ENCODE peak calls at places on chromosomes 3 and 15, in nine cellular contexts. One of them, this sample, is unnamed.

GRCh38 chr3:165196577-165197561 is 685 bp upstream of the SLITRK3 start:
- DNase-seq in cardiac muscle cell: no peak
- DNase-seq in GM20000: no peak
- DNase-seq in astrocyte of the spinal cord: no peak
- DNase-seq in fibroblast of the conjunctiva: no peak
- DNase-seq in AG08396: no peak
- DNase-seq in HTR-8/SVneo: no peak
- DNase-seq in NCI-H1092: peak
- DNase-seq in testis: no peak
- DNase-seq in this sample: peak

GRCh38 chr3:72031581-72031980 is 246.6 kb upstream of the PROK2 start:
- DNase-seq in astrocyte of the spinal cord: no peak
- DNase-seq in cardiac muscle cell: peak
- DNase-seq in fibroblast of the conjunctiva: no peak
- DNase-seq in GM20000: no peak
- DNase-seq in AG08396: peak
- DNase-seq in HTR-8/SVneo: peak
- DNase-seq in NCI-H1092: no peak
- DNase-seq in testis: no peak
- DNase-seq in this sample: no peak

GRCh38 chr3:59608356-59608755 is 558.5 kb upstream of the CFAP20DC start:
- DNase-seq in GM20000: no peak
- DNase-seq in cardiac muscle cell: no peak
- DNase-seq in NCI-H1092: peak
- DNase-seq in astrocyte of the spinal cord: no peak
- DNase-seq in fibroblast of the conjunctiva: no peak
- DNase-seq in HTR-8/SVneo: no peak
- DNase-seq in testis: no peak
- DNase-seq in AG08396: no peak
- DNase-seq in this sample: no peak

GRCh38 chr15:68389936-68390790 is 41.8 kb downstream of the ITGA11 start:
- DNase-seq in NCI-H1092: no peak
- DNase-seq in AG08396: no peak
- DNase-seq in testis: no peak
- DNase-seq in astrocyte of the spinal cord: peak
- DNase-seq in HTR-8/SVneo: peak
- DNase-seq in cardiac muscle cell: peak
- DNase-seq in GM20000: peak
- DNase-seq in fibroblast of the conjunctiva: no peak
- DNase-seq in this sample: no peak

GRCh38 chr3:195892355-195893120 is 15.8 kb downstream of the TNK2 start:
- DNase-seq in astrocyte of the spinal cord: peak
- DNase-seq in testis: peak
- DNase-seq in GM20000: no peak
- DNase-seq in NCI-H1092: peak
- DNase-seq in cardiac muscle cell: peak
- DNase-seq in AG08396: peak
- DNase-seq in HTR-8/SVneo: no peak
- DNase-seq in fibroblast of the conjunctiva: no peak
- DNase-seq in this sample: no peak

GRCh38 chr3:15892828-15893227 is 95.0 kb upstream of the ANKRD28 start:
- DNase-seq in cardiac muscle cell: no peak
- DNase-seq in GM20000: no peak
- DNase-seq in fibroblast of the conjunctiva: no peak
- DNase-seq in AG08396: peak
- DNase-seq in NCI-H1092: no peak
- DNase-seq in testis: no peak
- DNase-seq in HTR-8/SVneo: no peak
- DNase-seq in astrocyte of the spinal cord: peak
- DNase-seq in this sample: peak

GRCh38 chr3:126678691-126679317 is 23.9 kb upstream of the TXNRD3 start:
- DNase-seq in HTR-8/SVneo: no peak
- DNase-seq in AG08396: no peak
- DNase-seq in astrocyte of the spinal cord: no peak
- DNase-seq in NCI-H1092: no peak
- DNase-seq in GM20000: no peak
- DNase-seq in testis: no peak
- DNase-seq in cardiac muscle cell: no peak
- DNase-seq in fibroblast of the conjunctiva: no peak
- DNase-seq in this sample: no peak

GRCh38 chr3:39849992-39850706 is 40.7 kb downstream of the MYRIP start:
- DNase-seq in AG08396: no peak
- DNase-seq in cardiac muscle cell: no peak
- DNase-seq in astrocyte of the spinal cord: no peak
- DNase-seq in GM20000: no peak
- DNase-seq in testis: no peak
- DNase-seq in NCI-H1092: peak
- DNase-seq in HTR-8/SVneo: no peak
- DNase-seq in fibroblast of the conjunctiva: no peak
- DNase-seq in this sample: no peak

GRCh38 chr3:37753428-37753827 is 108.3 kb upstream of the CTDSPL start:
- DNase-seq in NCI-H1092: peak
- DNase-seq in GM20000: no peak
- DNase-seq in HTR-8/SVneo: no peak
- DNase-seq in cardiac muscle cell: no peak
- DNase-seq in testis: no peak
- DNase-seq in AG08396: no peak
- DNase-seq in astrocyte of the spinal cord: no peak
- DNase-seq in fibroblast of the conjunctiva: no peak
- DNase-seq in this sample: no peak

GRCh38 chr3:186189492-186189891 is 80.6 kb upstream of the ETV5 start:
- DNase-seq in astrocyte of the spinal cord: no peak
- DNase-seq in testis: no peak
- DNase-seq in HTR-8/SVneo: no peak
- DNase-seq in AG08396: no peak
- DNase-seq in GM20000: no peak
- DNase-seq in NCI-H1092: no peak
- DNase-seq in fibroblast of the conjunctiva: no peak
- DNase-seq in cardiac muscle cell: no peak
- DNase-seq in this sample: no peak

GRCh38 chr3:177835917-177836316 is 638.6 kb upstream of the TBL1XR1 start:
- DNase-seq in HTR-8/SVneo: no peak
- DNase-seq in GM20000: no peak
- DNase-seq in fibroblast of the conjunctiva: peak
- DNase-seq in astrocyte of the spinal cord: peak
- DNase-seq in NCI-H1092: no peak
- DNase-seq in testis: no peak
- DNase-seq in AG08396: peak
- DNase-seq in cardiac muscle cell: peak
- DNase-seq in this sample: no peak

GRCh38 chr3:98788651-98789050 is 25.5 kb downstream of the ST3GAL6 start:
- DNase-seq in NCI-H1092: no peak
- DNase-seq in AG08396: no peak
- DNase-seq in HTR-8/SVneo: no peak
- DNase-seq in fibroblast of the conjunctiva: no peak
- DNase-seq in testis: no peak
- DNase-seq in astrocyte of the spinal cord: peak
- DNase-seq in cardiac muscle cell: peak
- DNase-seq in GM20000: no peak
- DNase-seq in this sample: no peak

GRCh38 chr3:27905625-27906024 is 183.5 kb upstream of the EOMES start:
- DNase-seq in GM20000: no peak
- DNase-seq in NCI-H1092: no peak
- DNase-seq in AG08396: no peak
- DNase-seq in HTR-8/SVneo: no peak
- DNase-seq in fibroblast of the conjunctiva: no peak
- DNase-seq in testis: no peak
- DNase-seq in astrocyte of the spinal cord: no peak
- DNase-seq in cardiac muscle cell: no peak
- DNase-seq in this sample: no peak

GRCh38 chr3:117892431-117892841 is 1142.2 kb downstream of the IGSF11 start:
- DNase-seq in cardiac muscle cell: no peak
- DNase-seq in NCI-H1092: no peak
- DNase-seq in testis: no peak
- DNase-seq in AG08396: peak
- DNase-seq in HTR-8/SVneo: no peak
- DNase-seq in GM20000: no peak
- DNase-seq in fibroblast of the conjunctiva: no peak
- DNase-seq in astrocyte of the spinal cord: peak
- DNase-seq in this sample: peak

GRCh38 chr3:43181202-43181910 is 75.5 kb upstream of the POMGNT2 start:
- DNase-seq in fibroblast of the conjunctiva: no peak
- DNase-seq in AG08396: no peak
- DNase-seq in astrocyte of the spinal cord: no peak
- DNase-seq in cardiac muscle cell: no peak
- DNase-seq in GM20000: peak
- DNase-seq in testis: no peak
- DNase-seq in HTR-8/SVneo: no peak
- DNase-seq in NCI-H1092: no peak
- DNase-seq in this sample: no peak

GRCh38 chr3:51670053-51670666 is 892 bp upstream of the TEX264 start:
- DNase-seq in testis: no peak
- DNase-seq in astrocyte of the spinal cord: no peak
- DNase-seq in NCI-H1092: no peak
- DNase-seq in fibroblast of the conjunctiva: no peak
- DNase-seq in AG08396: no peak
- DNase-seq in cardiac muscle cell: no peak
- DNase-seq in GM20000: no peak
- DNase-seq in HTR-8/SVneo: no peak
- DNase-seq in this sample: no peak

GRCh38 chr15:54962637-54963036 is 234.1 kb downstream of the RSL24D1 start:
- DNase-seq in fibroblast of the conjunctiva: no peak
- DNase-seq in HTR-8/SVneo: no peak
- DNase-seq in cardiac muscle cell: no peak
- DNase-seq in GM20000: no peak
- DNase-seq in AG08396: no peak
- DNase-seq in testis: no peak
- DNase-seq in NCI-H1092: no peak
- DNase-seq in astrocyte of the spinal cord: no peak
- DNase-seq in this sample: no peak

GRCh38 chr3:129123314-129124060 is 1.9 kb upstream of the RAB43 start:
- DNase-seq in testis: no peak
- DNase-seq in astrocyte of the spinal cord: no peak
- DNase-seq in NCI-H1092: no peak
- DNase-seq in cardiac muscle cell: no peak
- DNase-seq in fibroblast of the conjunctiva: no peak
- DNase-seq in HTR-8/SVneo: no peak
- DNase-seq in AG08396: peak
- DNase-seq in GM20000: peak
- DNase-seq in this sample: no peak

GRCh38 chr15:23026218-23026617 is 13.2 kb downstream of the TUBGCP5 start:
- DNase-seq in AG08396: no peak
- DNase-seq in cardiac muscle cell: no peak
- DNase-seq in NCI-H1092: no peak
- DNase-seq in astrocyte of the spinal cord: no peak
- DNase-seq in fibroblast of the conjunctiva: no peak
- DNase-seq in GM20000: no peak
- DNase-seq in HTR-8/SVneo: no peak
- DNase-seq in testis: no peak
- DNase-seq in this sample: no peak

GRCh38 chr15:70342554-70343548 is 245.1 kb upstream of the TLE3 start:
- DNase-seq in fibroblast of the conjunctiva: no peak
- DNase-seq in cardiac muscle cell: no peak
- DNase-seq in NCI-H1092: no peak
- DNase-seq in HTR-8/SVneo: no peak
- DNase-seq in astrocyte of the spinal cord: no peak
- DNase-seq in AG08396: no peak
- DNase-seq in GM20000: no peak
- DNase-seq in testis: no peak
- DNase-seq in this sample: no peak

GRCh38 chr3:16511561-16512434 is 1.7 kb downstream of the RFTN1 start:
- DNase-seq in NCI-H1092: no peak
- DNase-seq in cardiac muscle cell: peak
- DNase-seq in AG08396: peak
- DNase-seq in fibroblast of the conjunctiva: peak
- DNase-seq in HTR-8/SVneo: peak
- DNase-seq in GM20000: peak
- DNase-seq in astrocyte of the spinal cord: peak
- DNase-seq in testis: peak
- DNase-seq in this sample: peak

GRCh38 chr3:115937054-115937453 is 313.7 kb downstream of the GAP43 start:
- DNase-seq in testis: no peak
- DNase-seq in AG08396: no peak
- DNase-seq in HTR-8/SVneo: no peak
- DNase-seq in NCI-H1092: no peak
- DNase-seq in cardiac muscle cell: no peak
- DNase-seq in fibroblast of the conjunctiva: no peak
- DNase-seq in GM20000: no peak
- DNase-seq in astrocyte of the spinal cord: no peak
- DNase-seq in this sample: peak

GRCh38 chr3:46851364-46852328 is 11.6 kb downstream of the MYL3 start:
- DNase-seq in HTR-8/SVneo: no peak
- DNase-seq in fibroblast of the conjunctiva: no peak
- DNase-seq in astrocyte of the spinal cord: no peak
- DNase-seq in NCI-H1092: no peak
- DNase-seq in cardiac muscle cell: no peak
- DNase-seq in AG08396: no peak
- DNase-seq in testis: peak
- DNase-seq in GM20000: no peak
- DNase-seq in this sample: no peak

GRCh38 chr3:86708908-86709307 is 282.0 kb downstream of the VGLL3 start:
- DNase-seq in GM20000: no peak
- DNase-seq in astrocyte of the spinal cord: no peak
- DNase-seq in testis: no peak
- DNase-seq in cardiac muscle cell: no peak
- DNase-seq in fibroblast of the conjunctiva: no peak
- DNase-seq in AG08396: no peak
- DNase-seq in HTR-8/SVneo: no peak
- DNase-seq in NCI-H1092: no peak
- DNase-seq in this sample: no peak

GRCh38 chr15:92439311-92439710 is 45.6 kb downstream of the ST8SIA2 start:
- DNase-seq in astrocyte of the spinal cord: no peak
- DNase-seq in fibroblast of the conjunctiva: no peak
- DNase-seq in testis: no peak
- DNase-seq in NCI-H1092: no peak
- DNase-seq in AG08396: no peak
- DNase-seq in cardiac muscle cell: no peak
- DNase-seq in HTR-8/SVneo: no peak
- DNase-seq in GM20000: no peak
- DNase-seq in this sample: no peak

GRCh38 chr15:58115692-58116091 is 22.5 kb upstream of the AQP9 start:
- DNase-seq in testis: no peak
- DNase-seq in cardiac muscle cell: peak
- DNase-seq in HTR-8/SVneo: peak
- DNase-seq in NCI-H1092: no peak
- DNase-seq in astrocyte of the spinal cord: peak
- DNase-seq in AG08396: no peak
- DNase-seq in GM20000: no peak
- DNase-seq in fibroblast of the conjunctiva: no peak
- DNase-seq in this sample: peak